ENCODE peak calls at places on chromosomes 6 and 20, in nine cellular contexts. L is cardiac fibroblast, Q is NCI-H2081, O is tibial nerve, H is lower leg skin, M is Right ventricle myocardium superior, C is lower lobe of right lung, U is upper lobe of right lung, B is kidney epithelial cell. Z is an unnamed sample.

GRCh38 chr6:41451515-41452163 is 94.5 kb upstream of the FOXP4 start:
- DNase-seq in B (no peak), L (peak), O (no peak), M (peak), Q (no peak), H (no peak), C (no peak), U (no peak), Z (no peak)

GRCh38 chr6:7115452-7116223 is 7.9 kb downstream of the RREB1 start:
- DNase-seq in M (no peak), L (peak), Q (no peak), C (no peak), O (no peak), U (no peak), B (no peak), H (no peak), Z (no peak)

GRCh38 chr6:82988904-82989303 is 76.7 kb downstream of the UBE3D start:
- DNase-seq in M (no peak), H (no peak), L (peak), C (no peak), B (no peak), O (no peak), Q (no peak), U (no peak), Z (no peak)

GRCh38 chr6:84685983-84686584 is 78.3 kb downstream of the TBX18 start:
- DNase-seq in H (no peak), L (no peak), Q (no peak), B (no peak), M (no peak), O (no peak), C (no peak), U (no peak), Z (no peak)

GRCh38 chr6:51959744-51960383 is 127.5 kb downstream of the PKHD1 start:
- DNase-seq in B (peak), U (peak), O (peak), Q (peak), L (peak), H (peak), C (peak), M (peak), Z (peak)

GRCh38 chr6:104483225-104483834 is 376.4 kb downstream of the HACE1 start:
- DNase-seq in M (no peak), H (no peak), Q (no peak), L (peak), O (no peak), U (no peak), C (no peak), B (no peak), Z (no peak)

GRCh38 chr20:61727761-61728160 is 337.9 kb downstream of the TAF4 start:
- DNase-seq in Q (no peak), U (no peak), O (no peak), M (peak), L (no peak), C (peak), B (no peak), H (no peak), Z (no peak)

GRCh38 chr6:169859401-169859977 is 108.1 kb downstream of the ERMARD start:
- DNase-seq in H (peak), Q (no peak), B (no peak), L (no peak), C (no peak), M (no peak), O (no peak), U (peak), Z (no peak)

GRCh38 chr20:57503035-57503658 is 21.8 kb downstream of the CTCFL start:
- DNase-seq in B (no peak), Q (no peak), L (no peak), M (no peak), U (no peak), O (no peak), H (no peak), C (no peak), Z (no peak)

GRCh38 chr6:12119085-12119588 is 107.0 kb downstream of the HIVEP1 start:
- DNase-seq in L (no peak), Q (no peak), O (no peak), B (peak), H (no peak), U (no peak), M (no peak), C (no peak), Z (no peak)

GRCh38 chr6:11654876-11655275 is 117.3 kb downstream of the TMEM170B start:
- DNase-seq in B (no peak), C (no peak), M (no peak), H (no peak), U (no peak), L (peak), Q (no peak), O (no peak), Z (no peak)

GRCh38 chr20:16914277-16914676 is 166.1 kb downstream of the OTOR start:
- DNase-seq in U (no peak), Q (no peak), O (no peak), H (no peak), L (no peak), B (no peak), C (no peak), M (no peak), Z (no peak)

GRCh38 chr6:142803027-142803426 is 141.9 kb downstream of the HIVEP2 start:
- DNase-seq in Q (no peak), M (no peak), C (no peak), O (no peak), H (no peak), B (no peak), L (no peak), U (no peak), Z (no peak)

GRCh38 chr6:87918461-87918941 is 129.1 kb upstream of the SPACA1 start:
- DNase-seq in M (no peak), L (no peak), H (no peak), Q (no peak), U (no peak), C (no peak), B (no peak), O (no peak), Z (no peak)

GRCh38 chr6:169955796-169956493 is 204.5 kb downstream of the ERMARD start:
- DNase-seq in M (no peak), O (no peak), L (no peak), C (no peak), H (no peak), B (no peak), Q (no peak), U (peak), Z (no peak)

GRCh38 chr20:19934792-19935491 is 82.2 kb upstream of the NAA20 start:
- DNase-seq in H (peak), O (peak), M (peak), B (no peak), C (peak), U (peak), Q (peak), L (no peak), Z (no peak)

GRCh38 chr6:3911614-3912336 is 62.6 kb downstream of the FAM50B start:
- DNase-seq in O (no peak), H (no peak), B (peak), M (peak), L (peak), C (no peak), Q (no peak), U (no peak), Z (no peak)

GRCh38 chr20:341682-342081 is 5.2 kb upstream of the NRSN2 start:
- DNase-seq in B (no peak), H (no peak), L (peak), O (no peak), U (no peak), Q (no peak), C (no peak), M (no peak), Z (no peak)

GRCh38 chr6:166258854-166259276 is 49.3 kb downstream of the PRR18 start:
- DNase-seq in L (no peak), M (peak), C (peak), O (peak), Q (no peak), H (peak), U (peak), B (no peak), Z (no peak)

GRCh38 chr6:113776998-113777397 is 80.1 kb upstream of the MARCKS start:
- DNase-seq in B (no peak), M (no peak), O (no peak), H (no peak), L (peak), Q (no peak), C (no peak), U (no peak), Z (no peak)

GRCh38 chr6:137363805-137364138 is 130.4 kb downstream of the OLIG3 start:
- DNase-seq in M (no peak), U (no peak), L (no peak), C (no peak), O (no peak), Q (no peak), B (no peak), H (no peak), Z (no peak)

GRCh38 chr20:58374027-58374850 is 14.8 kb upstream of the VAPB start:
- DNase-seq in B (no peak), C (peak), Q (no peak), M (no peak), H (no peak), L (no peak), U (no peak), O (no peak), Z (no peak)

GRCh38 chr6:32439708-32440214 is at the start of gene HLA-DRA:
- DNase-seq in Q (peak), B (no peak), C (no peak), H (peak), M (no peak), U (no peak), L (peak), O (peak), Z (peak)

GRCh38 chr20:63736893-63737689 is 627 bp downstream of the LIME1 start:
- DNase-seq in B (no peak), Q (no peak), U (peak), L (no peak), M (no peak), C (no peak), O (no peak), H (no peak), Z (no peak)

GRCh38 chr6:3893487-3893886 is 44.3 kb downstream of the FAM50B start:
- DNase-seq in M (no peak), L (no peak), Q (no peak), H (no peak), O (no peak), C (no peak), B (no peak), U (no peak), Z (no peak)

GRCh38 chr6:127366281-127367022 is 23.0 kb upstream of the ECHDC1 start:
- DNase-seq in H (no peak), U (no peak), C (no peak), M (no peak), Q (no peak), O (no peak), L (peak), B (peak), Z (peak)

GRCh38 chr6:136994782-136995181 is 50.0 kb downstream of the IL20RA start:
- DNase-seq in U (no peak), O (no peak), Q (peak), C (no peak), L (no peak), H (no peak), M (no peak), B (no peak), Z (no peak)

GRCh38 chr6:109059148-109059547 is 35.5 kb downstream of the SESN1 start:
- DNase-seq in B (no peak), O (no peak), M (no peak), Q (no peak), L (peak), U (no peak), H (no peak), C (no peak), Z (no peak)

GRCh38 chr6:52125572-52125971 is 38.2 kb upstream of the PKHD1 start:
- DNase-seq in C (no peak), O (no peak), B (no peak), M (no peak), H (no peak), U (no peak), Q (no peak), L (no peak), Z (no peak)

GRCh38 chr20:51412333-51412761 is 130.2 kb downstream of the NFATC2 start:
- DNase-seq in B (no peak), H (no peak), Q (no peak), M (peak), L (peak), C (no peak), O (no peak), U (no peak), Z (no peak)

GRCh38 chr6:136178749-136179148 is 71.4 kb downstream of the MTFR2 start:
- DNase-seq in O (no peak), Q (no peak), U (no peak), H (no peak), M (no peak), L (no peak), B (no peak), C (no peak), Z (no peak)

GRCh38 chr6:36683145-36683655 is 4.7 kb downstream of the CDKN1A start:
- DNase-seq in U (peak), O (no peak), C (no peak), M (no peak), Q (no peak), L (no peak), H (no peak), B (no peak), Z (no peak)

GRCh38 chr6:14664112-14664592 is 546.6 kb downstream of the CD83 start:
- DNase-seq in M (no peak), H (no peak), L (no peak), O (no peak), B (no peak), C (no peak), U (no peak), Q (no peak), Z (no peak)

GRCh38 chr6:123838612-123839279 is 35.1 kb downstream of the NKAIN2 start:
- DNase-seq in L (no peak), M (no peak), U (no peak), H (no peak), B (no peak), C (no peak), Q (no peak), O (no peak), Z (no peak)

GRCh38 chr6:142885182-142885867 is 59.7 kb downstream of the HIVEP2 start:
- DNase-seq in B (peak), U (no peak), C (no peak), O (peak), Q (no peak), H (no peak), M (no peak), L (peak), Z (no peak)